ENCODE peak calls at places on chromosomes 2 and 18, in ten cellular contexts. T is HT1080; A is HEK293T; B is T-helper 17 cell; E is stimulated activated CD4-positive, alpha-beta T cell treated with anti-CD3 and anti-CD28 coated beads, Interleukin-4, amount 100 ng/mL, for 48 hours; V is memory B cell; F is uterus; D is fibroblast of the conjunctiva; O is type B pancreatic cell; P is esophagus muscularis mucosa. Z is an unnamed sample.

GRCh38 chr18:903703-904102 is 968 bp upstream of the ADCYAP1 start:
- DNase-seq in T (peak), A (peak), B (no peak), E (peak), V (no peak), F (no peak), D (no peak), O (peak), P (no peak), Z (no peak)

GRCh38 chr2:99936065-99936464 is 206.3 kb downstream of the AFF3 start:
- DNase-seq in T (no peak), A (no peak), B (no peak), E (no peak), V (no peak), F (no peak), D (no peak), O (no peak), P (peak), Z (no peak)

GRCh38 chr2:200306719-200306968 is 151 bp downstream of the SPATS2L start:
- DNase-seq in T (no peak), A (peak), B (no peak), E (no peak), V (no peak), F (no peak), D (no peak), O (no peak), P (no peak), Z (no peak)

GRCh38 chr2:206774871-206775270 is 9.5 kb downstream of the FASTKD2 start:
- DNase-seq in T (no peak), A (no peak), B (no peak), E (no peak), V (no peak), F (no peak), D (no peak), O (no peak), P (no peak), Z (no peak)

GRCh38 chr2:180385601-180386201 is 378.6 kb upstream of the CWC22 start:
- DNase-seq in T (peak), A (no peak), B (no peak), E (no peak), V (no peak), F (no peak), D (peak), O (no peak), P (no peak), Z (no peak)

GRCh38 chr2:37575780-37576179 is 95.7 kb downstream of the CDC42EP3 start:
- DNase-seq in T (no peak), A (no peak), B (no peak), E (no peak), V (no peak), F (no peak), D (no peak), O (no peak), P (no peak), Z (no peak)

GRCh38 chr2:177328056-177328455 is 63.5 kb upstream of the NFE2L2 start:
- DNase-seq in T (peak), A (no peak), B (no peak), E (no peak), V (no peak), F (no peak), D (no peak), O (no peak), P (no peak), Z (no peak)

GRCh38 chr2:47849368-47849767 is 56.9 kb downstream of the FBXO11 start:
- DNase-seq in T (no peak), A (no peak), B (no peak), E (no peak), V (no peak), F (no peak), D (no peak), O (no peak), P (no peak), Z (no peak)

GRCh38 chr18:7575465-7576026 is 8.4 kb downstream of the PTPRM start:
- DNase-seq in T (peak), A (no peak), B (no peak), E (no peak), V (no peak), F (no peak), D (no peak), O (no peak), P (no peak), Z (no peak)

GRCh38 chr2:209476367-209477191 is 52.7 kb downstream of the MAP2 start:
- DNase-seq in T (no peak), A (peak), B (no peak), E (no peak), V (no peak), F (no peak), D (peak), O (no peak), P (no peak), Z (peak)

GRCh38 chr2:111984213-111984604 is 70.9 kb upstream of the TMEM87B start:
- DNase-seq in T (peak), A (no peak), B (no peak), E (no peak), V (no peak), F (no peak), D (no peak), O (no peak), P (no peak), Z (no peak)

GRCh38 chr18:11154983-11155759 is 5.8 kb upstream of the PIEZO2 start:
- DNase-seq in T (no peak), A (no peak), B (no peak), E (no peak), V (no peak), F (no peak), D (no peak), O (no peak), P (peak), Z (no peak)

GRCh38 chr18:13463526-13463925 is 245.0 kb downstream of the LDLRAD4 start:
- DNase-seq in T (no peak), A (no peak), B (no peak), E (no peak), V (no peak), F (no peak), D (no peak), O (no peak), P (no peak), Z (no peak)

GRCh38 chr2:54271236-54271635 is 15.2 kb upstream of the TSPYL6 start:
- DNase-seq in T (no peak), A (no peak), B (no peak), E (no peak), V (no peak), F (no peak), D (no peak), O (no peak), P (no peak), Z (no peak)

GRCh38 chr18:3411854-3412268 is 38.1 kb upstream of the TGIF1 start:
- DNase-seq in T (no peak), A (no peak), B (peak), E (peak), V (no peak), F (peak), D (no peak), O (no peak), P (no peak), Z (no peak)

GRCh38 chr2:134261398-134262131 is 7.7 kb downstream of the MGAT5 start:
- DNase-seq in T (no peak), A (no peak), B (no peak), E (no peak), V (no peak), F (no peak), D (peak), O (no peak), P (no peak), Z (no peak)

GRCh38 chr2:53886406-53887280 is 26.9 kb upstream of the GPR75 start:
- DNase-seq in T (no peak), A (no peak), B (no peak), E (no peak), V (no peak), F (no peak), D (no peak), O (no peak), P (no peak), Z (no peak)

GRCh38 chr18:45340884-45341283 is 274.4 kb upstream of the SLC14A2 start:
- DNase-seq in T (peak), A (no peak), B (no peak), E (no peak), V (no peak), F (no peak), D (no peak), O (no peak), P (no peak), Z (no peak)

GRCh38 chr2:121335294-121336290 is 50.6 kb upstream of the TFCP2L1 start:
- DNase-seq in T (peak), A (no peak), B (no peak), E (no peak), V (no peak), F (no peak), D (no peak), O (no peak), P (no peak), Z (no peak)

GRCh38 chr18:79558196-79559120 is 121.1 kb upstream of the CTDP1 start:
- DNase-seq in T (no peak), A (no peak), B (no peak), E (no peak), V (no peak), F (peak), D (no peak), O (no peak), P (no peak), Z (no peak)

GRCh38 chr2:208213508-208214120 is 23.8 kb upstream of the C2orf80 start:
- DNase-seq in T (no peak), A (no peak), B (no peak), E (no peak), V (no peak), F (no peak), D (no peak), O (no peak), P (no peak), Z (no peak)

GRCh38 chr18:13614701-13615288 is 111.6 kb downstream of the FAM210A start:
- DNase-seq in T (no peak), A (no peak), B (no peak), E (no peak), V (no peak), F (no peak), D (no peak), O (no peak), P (peak), Z (no peak)

GRCh38 chr2:46831037-46831868 is 84.4 kb downstream of the MCFD2 start:
- DNase-seq in T (no peak), A (no peak), B (no peak), E (no peak), V (no peak), F (peak), D (no peak), O (no peak), P (no peak), Z (no peak)

GRCh38 chr2:71330155-71330554 is 1.4 kb upstream of the ZNF638 start:
- DNase-seq in T (no peak), A (no peak), B (no peak), E (no peak), V (no peak), F (no peak), D (no peak), O (no peak), P (no peak), Z (no peak)

GRCh38 chr2:231928901-231929725 is 2.9 kb upstream of the NPPC start:
- DNase-seq in T (no peak), A (no peak), B (no peak), E (no peak), V (no peak), F (no peak), D (no peak), O (peak), P (no peak), Z (no peak)

GRCh38 chr2:86703704-86704370 is 16.3 kb upstream of the RMND5A start:
- DNase-seq in T (no peak), A (no peak), B (no peak), E (no peak), V (no peak), F (no peak), D (peak), O (no peak), P (no peak), Z (peak)

GRCh38 chr2:45898819-45899218 is 247.3 kb downstream of the PRKCE start:
- DNase-seq in T (no peak), A (no peak), B (no peak), E (no peak), V (no peak), F (no peak), D (no peak), O (no peak), P (no peak), Z (no peak)

GRCh38 chr2:70258532-70258875 is 567 bp downstream of the PCYOX1 start:
- DNase-seq in T (no peak), A (peak), B (no peak), E (no peak), V (no peak), F (peak), D (peak), O (no peak), P (no peak), Z (no peak)

GRCh38 chr18:32958746-32959145 is 185.9 kb upstream of the KLHL14 start:
- DNase-seq in T (no peak), A (no peak), B (no peak), E (no peak), V (no peak), F (no peak), D (no peak), O (no peak), P (no peak), Z (no peak)

GRCh38 chr2:128108166-128108565 is 17.2 kb downstream of the UGGT1 start:
- DNase-seq in T (no peak), A (no peak), B (no peak), E (no peak), V (no peak), F (no peak), D (no peak), O (no peak), P (no peak), Z (no peak)

GRCh38 chr18:50154420-50154819 is 40.5 kb downstream of the MYO5B start:
- DNase-seq in T (no peak), A (no peak), B (no peak), E (no peak), V (no peak), F (no peak), D (no peak), O (no peak), P (no peak), Z (no peak)

GRCh38 chr18:36467614-36468013 is 170.1 kb downstream of the FHOD3 start:
- DNase-seq in T (no peak), A (no peak), B (no peak), E (no peak), V (no peak), F (no peak), D (no peak), O (no peak), P (no peak), Z (no peak)

Z was measured in nucleus accumbens.